ENCODE peak calls at places on chromosomes 2 and 18, in five cellular contexts. One of them, this sample, is unnamed.

GRCh38 chr2:221767106-221767878 is 195.2 kb upstream of the EPHA4 start:
- DNase-seq in Right ventricle myocardium inferior: no peak
- DNase-seq in NCI-H1105: no peak
- DNase-seq in Calu3: no peak
- DNase-seq in globus pallidus: no peak
- DNase-seq in this sample: no peak

GRCh38 chr18:72181241-72181764 is 362.8 kb downstream of the CBLN2 start:
- DNase-seq in Right ventricle myocardium inferior: no peak
- DNase-seq in NCI-H1105: no peak
- DNase-seq in Calu3: no peak
- DNase-seq in globus pallidus: no peak
- DNase-seq in this sample: no peak

GRCh38 chr2:216648105-216648504 is 14.9 kb downstream of the IGFBP2 start:
- DNase-seq in Right ventricle myocardium inferior: no peak
- DNase-seq in NCI-H1105: no peak
- DNase-seq in Calu3: no peak
- DNase-seq in globus pallidus: no peak
- DNase-seq in this sample: no peak

GRCh38 chr2:132279344-132279743 is 117.6 kb upstream of the ANKRD30BL start:
- DNase-seq in Right ventricle myocardium inferior: no peak
- DNase-seq in NCI-H1105: no peak
- DNase-seq in Calu3: no peak
- DNase-seq in globus pallidus: no peak
- DNase-seq in this sample: no peak

GRCh38 chr2:54632733-54633692 is 90.4 kb upstream of the EML6 start:
- DNase-seq in Right ventricle myocardium inferior: no peak
- DNase-seq in NCI-H1105: no peak
- DNase-seq in Calu3: peak
- DNase-seq in globus pallidus: no peak
- DNase-seq in this sample: peak

GRCh38 chr2:43391877-43392214 is 165.4 kb upstream of the ZFP36L2 start:
- DNase-seq in Right ventricle myocardium inferior: no peak
- DNase-seq in NCI-H1105: no peak
- DNase-seq in Calu3: no peak
- DNase-seq in globus pallidus: no peak
- DNase-seq in this sample: no peak

GRCh38 chr2:186170693-186171092 is 315.4 kb upstream of the ZC3H15 start:
- DNase-seq in Right ventricle myocardium inferior: no peak
- DNase-seq in NCI-H1105: no peak
- DNase-seq in Calu3: no peak
- DNase-seq in globus pallidus: no peak
- DNase-seq in this sample: no peak

GRCh38 chr18:12307251-12307736 is 747 bp upstream of the TUBB6 start:
- DNase-seq in Right ventricle myocardium inferior: no peak
- DNase-seq in NCI-H1105: no peak
- DNase-seq in Calu3: no peak
- DNase-seq in globus pallidus: no peak
- DNase-seq in this sample: no peak

GRCh38 chr2:143175435-143175834 is 46.2 kb downstream of the ARHGAP15 start:
- DNase-seq in Right ventricle myocardium inferior: no peak
- DNase-seq in NCI-H1105: no peak
- DNase-seq in Calu3: no peak
- DNase-seq in globus pallidus: no peak
- DNase-seq in this sample: no peak

GRCh38 chr2:163613155-163613554 is 122.7 kb downstream of the FIGN start:
- DNase-seq in Right ventricle myocardium inferior: no peak
- DNase-seq in NCI-H1105: no peak
- DNase-seq in Calu3: no peak
- DNase-seq in globus pallidus: peak
- DNase-seq in this sample: no peak

GRCh38 chr2:157895531-157895930 is 19.4 kb upstream of the ACVR1 start:
- DNase-seq in Right ventricle myocardium inferior: no peak
- DNase-seq in NCI-H1105: no peak
- DNase-seq in Calu3: no peak
- DNase-seq in globus pallidus: no peak
- DNase-seq in this sample: no peak

GRCh38 chr2:196046123-196046917 is 22.3 kb downstream of the DNAH7 start:
- DNase-seq in Right ventricle myocardium inferior: no peak
- DNase-seq in NCI-H1105: no peak
- DNase-seq in Calu3: no peak
- DNase-seq in globus pallidus: no peak
- DNase-seq in this sample: no peak

This sample was measured in Caki2.